ENCODE peak calls at places on chromosome 15, in seven cellular contexts. Y, S, L, O, P, T and W are unnamed samples.

GRCh38 chr15:69304176-69304533 is 5.4 kb downstream of the PAQR5 start:
- DNase-seq in Y (peak; percentile 92), S (no peak), L (peak; percentile 96), O (no peak), P (peak; percentile 62), T (no peak), W (peak; percentile 41)

GRCh38 chr15:88636039-88636438 is 2.8 kb upstream of the ISG20 start:
- DNase-seq in Y (no peak), S (no peak), L (no peak), O (no peak), P (peak; percentile 82), T (no peak), W (peak; percentile 74)

GRCh38 chr15:53202876-53203275 is 412.7 kb upstream of the ONECUT1 start:
- DNase-seq in Y (no peak), S (no peak), L (no peak), O (no peak), P (no peak), T (no peak), W (no peak)

GRCh38 chr15:97993310-97993738 is 32.8 kb downstream of the ARRDC4 start:
- DNase-seq in Y (no peak), S (no peak), L (peak; percentile 38), O (no peak), P (peak; percentile 71), T (no peak), W (peak; percentile 95)

GRCh38 chr15:58139631-58140522 is 1.7 kb downstream of the AQP9 start:
- DNase-seq in Y (no peak), S (no peak), L (peak; percentile 79), O (no peak), P (no peak), T (peak; percentile 12), W (no peak)

GRCh38 chr15:93333826-93334225 is 244.8 kb upstream of the RGMA start:
- DNase-seq in Y (no peak), S (peak; percentile 61), L (no peak), O (no peak), P (no peak), T (no peak), W (no peak)

GRCh38 chr15:64690578-64691296 is 84.7 kb downstream of the RBPMS2 start:
- DNase-seq in Y (no peak), S (no peak), L (no peak), O (no peak), P (no peak), T (no peak), W (no peak)

GRCh38 chr15:68994981-68995753 is 19.3 kb upstream of the NOX5 start:
- DNase-seq in Y (no peak), S (no peak), L (no peak), O (no peak), P (no peak), T (no peak), W (no peak)

GRCh38 chr15:78536134-78536533 is 4.1 kb upstream of the PSMA4 start:
- DNase-seq in Y (peak; percentile 37), S (no peak), L (no peak), O (no peak), P (no peak), T (peak; percentile 20), W (no peak)

GRCh38 chr15:98658831-98659699 is 10.7 kb downstream of the IGF1R start:
- DNase-seq in Y (peak; percentile 60), S (peak; percentile 57), L (peak; percentile 74), O (no peak), P (peak; percentile 47), T (peak; percentile 64), W (peak; percentile 81)

GRCh38 chr15:42712584-42712983 is 24.3 kb downstream of the CDAN1 start:
- DNase-seq in Y (no peak), S (no peak), L (no peak), O (no peak), P (no peak), T (no peak), W (no peak)

GRCh38 chr15:62942411-62942810 is 100.1 kb upstream of the TPM1 start:
- DNase-seq in Y (no peak), S (no peak), L (no peak), O (no peak), P (no peak), T (no peak), W (no peak)

GRCh38 chr15:89575656-89576416 is 567 bp downstream of the TICRR start:
- DNase-seq in Y (peak; percentile 4), S (peak; percentile 51), L (peak; percentile 54), O (no peak), P (no peak), T (peak; percentile 16), W (no peak)

GRCh38 chr15:78007965-78008886 is 69.3 kb downstream of the TBC1D2B start:
- DNase-seq in Y (peak; percentile 87), S (no peak), L (peak; percentile 95), O (no peak), P (peak; percentile 86), T (no peak), W (peak; percentile 85)

GRCh38 chr15:50137330-50137761 is 18.3 kb upstream of the ATP8B4 start:
- DNase-seq in Y (peak; percentile 99), S (no peak), L (peak; percentile 99), O (no peak), P (peak; percentile 78), T (no peak), W (peak; percentile 98)

GRCh38 chr15:32774022-32774421 is 56.2 kb downstream of the GREM1 start:
- DNase-seq in Y (peak; percentile 98), S (no peak), L (peak; percentile 98), O (no peak), P (peak; percentile 76), T (no peak), W (peak; percentile 70)

GRCh38 chr15:55993111-55993803 is at the start of gene NEDD4:
- DNase-seq in Y (peak; percentile 86), S (peak; percentile 90), L (peak; percentile 95), O (peak; percentile 79), P (peak; percentile 52), T (peak; percentile 81), W (peak; percentile 79)

GRCh38 chr15:68552344-68552743 is 26.4 kb upstream of the CORO2B start:
- DNase-seq in Y (no peak), S (no peak), L (no peak), O (no peak), P (no peak), T (no peak), W (no peak)

GRCh38 chr15:51341366-51342248 is at the start of gene GLDN:
- DNase-seq in Y (peak; percentile 2), S (peak; percentile 76), L (peak; percentile 66), O (peak; percentile 20), P (no peak), T (no peak), W (peak; percentile 50)

GRCh38 chr15:51338496-51338895 is at the start of gene CYP19A1:
- DNase-seq in Y (no peak), S (no peak), L (no peak), O (no peak), P (no peak), T (no peak), W (no peak)

GRCh38 chr15:51343466-51343865 is 2.0 kb downstream of the GLDN start:
- DNase-seq in Y (no peak), S (no peak), L (no peak), O (no peak), P (no peak), T (no peak), W (peak; percentile 77)

DNA sequence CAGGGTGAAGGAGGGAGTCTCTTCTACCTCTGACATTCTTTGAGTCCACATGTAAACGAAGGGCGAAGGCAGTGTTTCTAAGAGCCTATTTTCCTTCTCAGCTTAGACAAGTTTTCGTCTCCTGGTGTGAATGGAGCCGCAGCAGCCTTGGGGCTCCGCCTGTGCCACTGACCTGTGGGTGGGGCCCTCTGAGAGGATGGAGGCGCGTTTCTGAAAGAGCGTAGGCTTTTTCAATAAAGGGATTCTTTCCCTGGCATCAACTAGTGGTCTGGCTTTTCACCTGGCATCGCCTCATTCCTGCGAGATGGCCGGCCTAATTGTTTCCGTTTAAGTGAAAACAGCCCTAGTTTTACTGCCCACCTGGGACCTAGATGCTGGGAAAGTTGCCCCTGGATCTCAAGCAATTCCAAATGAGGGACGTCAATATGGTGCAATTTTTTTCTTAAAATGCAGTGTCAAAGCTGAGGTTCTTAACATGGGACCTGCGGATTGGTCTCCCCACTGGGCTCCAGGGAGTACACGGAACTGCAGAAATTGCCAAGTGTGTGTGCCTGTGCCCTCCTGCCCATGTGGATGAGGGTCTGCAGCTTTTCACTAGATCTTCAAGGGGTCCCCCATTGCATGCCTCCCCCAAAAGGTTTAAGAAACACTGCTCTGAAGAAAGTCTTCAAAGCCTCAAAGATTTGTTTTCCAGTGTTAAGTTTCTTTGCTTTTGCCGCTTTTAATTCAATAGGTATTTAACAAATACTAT is 969 bp downstream of the GLDN start:
- DNase-seq in Y (no peak), S (peak; percentile 23), L (peak; percentile 23), O (no peak), P (no peak), T (no peak), W (no peak)
- H2AFZ ChIP-seq in Y (no peak overlapping the region), S (peak overlapping the region; percentile 92), L (peak overlapping the region; percentile 79), O (no peak overlapping the region), P (no peak overlapping the region), T (no peak overlapping the region), W (peak overlapping the region; percentile 11)

GRCh38 chr15:39555885-39556284 is 25.0 kb upstream of the THBS1 start:
- DNase-seq in Y (peak; percentile 20), S (no peak), L (no peak), O (no peak), P (no peak), T (no peak), W (no peak)
- H2AFZ ChIP-seq in Y (no peak overlapping the region), S (peak overlapping the region; percentile 27), L (no peak overlapping the region), O (no peak overlapping the region), P (no peak overlapping the region), T (no peak overlapping the region), W (no peak overlapping the region)

DNA sequence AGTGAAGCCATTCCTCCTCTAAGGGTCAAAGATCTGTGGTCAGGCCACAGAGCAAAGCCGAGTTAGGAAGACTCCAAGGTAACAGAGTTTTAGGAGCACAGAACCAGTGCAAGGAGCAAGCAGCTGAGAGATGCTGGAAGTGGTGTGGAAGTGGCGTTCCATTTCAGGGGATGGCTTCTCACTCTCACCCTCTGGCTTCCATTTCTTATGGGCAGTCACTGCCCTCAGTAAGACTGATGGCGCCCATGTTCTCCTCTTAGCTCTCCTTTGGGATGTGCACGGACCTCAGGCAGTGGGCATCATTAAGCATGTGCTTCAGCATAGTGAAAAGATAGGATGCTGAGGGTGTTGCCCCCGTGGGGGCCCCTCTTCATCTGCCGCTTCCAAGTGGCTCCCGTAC is 90.3 kb downstream of the ASB7 start:
- DNase-seq in Y (no peak), S (no peak), L (no peak), O (no peak), P (no peak), T (no peak), W (no peak)
- H2AFZ ChIP-seq in Y (no peak overlapping the region), S (no peak overlapping the region), L (no peak overlapping the region), O (no peak overlapping the region), P (no peak overlapping the region), T (no peak overlapping the region), W (no peak overlapping the region)

GRCh38 chr15:71792521-71792920 is 17.8 kb upstream of the NR2E3 start:
- DNase-seq in Y (peak; percentile 77), S (no peak), L (peak; percentile 90), O (no peak), P (peak; percentile 82), T (no peak), W (peak; percentile 66)

GRCh38 chr15:71788646-71789579 is 21.4 kb upstream of the NR2E3 start:
- DNase-seq in Y (no peak), S (no peak), L (no peak), O (no peak), P (no peak), T (no peak), W (no peak)

GRCh38 chr15:71791975-71792374 is 18.4 kb upstream of the NR2E3 start:
- DNase-seq in Y (no peak), S (no peak), L (no peak), O (no peak), P (no peak), T (no peak), W (no peak)

GRCh38 chr15:71789616-71790015 is 20.7 kb upstream of the NR2E3 start:
- DNase-seq in Y (no peak), S (no peak), L (no peak), O (no peak), P (no peak), T (no peak), W (no peak)

GRCh38 chr15:71790081-71790480 is 20.3 kb upstream of the NR2E3 start:
- DNase-seq in Y (peak; percentile 41), S (no peak), L (peak; percentile 43), O (no peak), P (peak; percentile 88), T (no peak), W (peak; percentile 82)
- H2AFZ ChIP-seq in Y (no peak overlapping the region), S (no peak overlapping the region), L (no peak overlapping the region), O (no peak overlapping the region), P (no peak overlapping the region), T (no peak overlapping the region), W (no peak overlapping the region)